ENCODE peak calls at places on chromosomes 6 and 20, in ten cellular contexts. One of them, this sample, is unnamed.

GRCh38 chr6:111871207-111871606 is 2.0 kb downstream of the FYN start:
- DNase-seq in NCI-H345: no peak
- DNase-seq in sigmoid colon: no peak
- DNase-seq in fibroblast of pulmonary artery: peak; percentile 19
- DNase-seq in breast epithelium: no peak
- DNase-seq in ascending aorta: no peak
- DNase-seq in K562: no peak
- DNase-seq in iris pigment epithelial cell: no peak
- DNase-seq in A549: no peak
- DNase-seq in HuH-7.5: no peak
- DNase-seq in this sample: no peak

GRCh38 chr20:37915800-37916570 is 13.1 kb downstream of the VSTM2L start:
- DNase-seq in K562: peak; percentile 54
- DNase-seq in breast epithelium: no peak
- DNase-seq in A549: no peak
- DNase-seq in sigmoid colon: no peak
- DNase-seq in fibroblast of pulmonary artery: no peak
- DNase-seq in iris pigment epithelial cell: no peak
- DNase-seq in NCI-H345: no peak
- DNase-seq in ascending aorta: no peak
- DNase-seq in HuH-7.5: peak; percentile 63
- DNase-seq in this sample: no peak

GRCh38 chr6:71072508-71072907 is 115.6 kb upstream of the B3GAT2 start:
- DNase-seq in sigmoid colon: no peak
- DNase-seq in breast epithelium: no peak
- DNase-seq in fibroblast of pulmonary artery: peak; percentile 11
- DNase-seq in K562: no peak
- DNase-seq in NCI-H345: no peak
- DNase-seq in HuH-7.5: no peak
- DNase-seq in ascending aorta: no peak
- DNase-seq in iris pigment epithelial cell: peak; percentile 50
- DNase-seq in A549: no peak
- DNase-seq in this sample: no peak

GRCh38 chr6:158143700-158144099 is 24.4 kb downstream of the SERAC1 start:
- DNase-seq in NCI-H345: no peak
- DNase-seq in ascending aorta: no peak
- DNase-seq in A549: peak; percentile 7
- DNase-seq in HuH-7.5: no peak
- DNase-seq in K562: peak; percentile 44
- DNase-seq in sigmoid colon: no peak
- DNase-seq in breast epithelium: no peak
- DNase-seq in iris pigment epithelial cell: peak; percentile 58
- DNase-seq in fibroblast of pulmonary artery: peak; percentile 39
- DNase-seq in this sample: no peak

GRCh38 chr6:34919651-34920050 is 30.6 kb downstream of the ANKS1A start:
- DNase-seq in ascending aorta: no peak
- DNase-seq in breast epithelium: no peak
- DNase-seq in NCI-H345: no peak
- DNase-seq in A549: no peak
- DNase-seq in fibroblast of pulmonary artery: peak; percentile 76
- DNase-seq in K562: no peak
- DNase-seq in iris pigment epithelial cell: peak; percentile 40
- DNase-seq in sigmoid colon: no peak
- DNase-seq in HuH-7.5: no peak
- DNase-seq in this sample: no peak

GRCh38 chr20:4951299-4951698 is 50.0 kb downstream of the SLC23A2 start:
- DNase-seq in NCI-H345: no peak
- DNase-seq in iris pigment epithelial cell: peak; percentile 91
- DNase-seq in sigmoid colon: peak; percentile 71
- DNase-seq in HuH-7.5: no peak
- DNase-seq in breast epithelium: no peak
- DNase-seq in ascending aorta: peak; percentile 77
- DNase-seq in K562: no peak
- DNase-seq in A549: peak; percentile 41
- DNase-seq in fibroblast of pulmonary artery: peak; percentile 90
- DNase-seq in this sample: no peak

GRCh38 chr6:113997106-113997505 is 26.2 kb upstream of the HDAC2 start:
- DNase-seq in A549: no peak
- DNase-seq in breast epithelium: no peak
- DNase-seq in fibroblast of pulmonary artery: peak; percentile 88
- DNase-seq in ascending aorta: no peak
- DNase-seq in iris pigment epithelial cell: peak; percentile 82
- DNase-seq in HuH-7.5: no peak
- DNase-seq in NCI-H345: no peak
- DNase-seq in K562: no peak
- DNase-seq in sigmoid colon: no peak
- DNase-seq in this sample: no peak

GRCh38 chr20:2059411-2059810 is 42.2 kb upstream of the STK35 start:
- DNase-seq in K562: no peak
- DNase-seq in breast epithelium: no peak
- DNase-seq in sigmoid colon: no peak
- DNase-seq in A549: no peak
- DNase-seq in iris pigment epithelial cell: no peak
- DNase-seq in ascending aorta: no peak
- DNase-seq in fibroblast of pulmonary artery: no peak
- DNase-seq in NCI-H345: no peak
- DNase-seq in HuH-7.5: no peak
- DNase-seq in this sample: no peak

GRCh38 chr6:17334265-17334664 is 53.1 kb downstream of the RBM24 start:
- DNase-seq in NCI-H345: no peak
- DNase-seq in breast epithelium: no peak
- DNase-seq in iris pigment epithelial cell: peak; percentile 67
- DNase-seq in HuH-7.5: no peak
- DNase-seq in ascending aorta: no peak
- DNase-seq in K562: no peak
- DNase-seq in sigmoid colon: no peak
- DNase-seq in A549: no peak
- DNase-seq in fibroblast of pulmonary artery: no peak
- DNase-seq in this sample: no peak

GRCh38 chr20:58970146-58970545 is 10.9 kb upstream of the NELFCD start:
- DNase-seq in A549: no peak
- DNase-seq in iris pigment epithelial cell: no peak
- DNase-seq in sigmoid colon: no peak
- DNase-seq in fibroblast of pulmonary artery: no peak
- DNase-seq in K562: no peak
- DNase-seq in ascending aorta: no peak
- DNase-seq in HuH-7.5: no peak
- DNase-seq in breast epithelium: no peak
- DNase-seq in NCI-H345: no peak
- DNase-seq in this sample: no peak

GRCh38 chr6:31041372-31041974 is 31.2 kb downstream of the MUC22 start:
- DNase-seq in fibroblast of pulmonary artery: no peak
- DNase-seq in K562: no peak
- DNase-seq in breast epithelium: no peak
- DNase-seq in iris pigment epithelial cell: peak; percentile 6
- DNase-seq in A549: peak; percentile 58
- DNase-seq in ascending aorta: no peak
- DNase-seq in HuH-7.5: no peak
- DNase-seq in NCI-H345: no peak
- DNase-seq in sigmoid colon: no peak
- DNase-seq in this sample: no peak

GRCh38 chr6:87066449-87067288 is 28.2 kb downstream of the CGA start:
- DNase-seq in breast epithelium: no peak
- DNase-seq in A549: peak; percentile 28
- DNase-seq in HuH-7.5: peak; percentile 52
- DNase-seq in ascending aorta: no peak
- DNase-seq in K562: peak; percentile 35
- DNase-seq in sigmoid colon: no peak
- DNase-seq in NCI-H345: peak; percentile 61
- DNase-seq in iris pigment epithelial cell: peak; percentile 67
- DNase-seq in fibroblast of pulmonary artery: peak; percentile 79
- DNase-seq in this sample: no peak

GRCh38 chr6:52020961-52021570 is 66.3 kb downstream of the PKHD1 start:
- DNase-seq in A549: peak; percentile 1
- DNase-seq in HuH-7.5: no peak
- DNase-seq in fibroblast of pulmonary artery: peak; percentile 52
- DNase-seq in NCI-H345: peak; percentile 42
- DNase-seq in K562: peak; percentile 31
- DNase-seq in sigmoid colon: no peak
- DNase-seq in breast epithelium: no peak
- DNase-seq in iris pigment epithelial cell: peak; percentile 17
- DNase-seq in ascending aorta: no peak
- DNase-seq in this sample: no peak

GRCh38 chr20:63595416-63596127 is 21.5 kb upstream of the HELZ2 start:
- DNase-seq in A549: no peak
- DNase-seq in K562: no peak
- DNase-seq in breast epithelium: no peak
- DNase-seq in sigmoid colon: no peak
- DNase-seq in ascending aorta: no peak
- DNase-seq in iris pigment epithelial cell: no peak
- DNase-seq in HuH-7.5: no peak
- DNase-seq in NCI-H345: no peak
- DNase-seq in fibroblast of pulmonary artery: no peak
- DNase-seq in this sample: no peak

GRCh38 chr20:24303393-24303792 is 166.0 kb upstream of the SYNDIG1 start:
- DNase-seq in HuH-7.5: no peak
- DNase-seq in K562: no peak
- DNase-seq in A549: no peak
- DNase-seq in breast epithelium: no peak
- DNase-seq in ascending aorta: no peak
- DNase-seq in fibroblast of pulmonary artery: no peak
- DNase-seq in NCI-H345: no peak
- DNase-seq in sigmoid colon: no peak
- DNase-seq in iris pigment epithelial cell: no peak
- DNase-seq in this sample: no peak

GRCh38 chr20:24966317-24967012 is 17.4 kb downstream of the CST7 start:
- DNase-seq in sigmoid colon: peak; percentile 30
- DNase-seq in fibroblast of pulmonary artery: no peak
- DNase-seq in A549: no peak
- DNase-seq in breast epithelium: no peak
- DNase-seq in NCI-H345: no peak
- DNase-seq in ascending aorta: no peak
- DNase-seq in HuH-7.5: no peak
- DNase-seq in K562: no peak
- DNase-seq in iris pigment epithelial cell: no peak
- DNase-seq in this sample: no peak

GRCh38 chr6:110537208-110538123 is 61.1 kb upstream of the SLC22A16 start:
- DNase-seq in K562: no peak
- DNase-seq in sigmoid colon: no peak
- DNase-seq in ascending aorta: no peak
- DNase-seq in fibroblast of pulmonary artery: peak; percentile 98
- DNase-seq in iris pigment epithelial cell: peak; percentile 96
- DNase-seq in breast epithelium: no peak
- DNase-seq in HuH-7.5: no peak
- DNase-seq in NCI-H345: no peak
- DNase-seq in A549: peak; percentile 45
- DNase-seq in this sample: no peak

GRCh38 chr6:650098-650497 is 6.8 kb downstream of the HUS1B start:
- DNase-seq in breast epithelium: no peak
- DNase-seq in K562: no peak
- DNase-seq in fibroblast of pulmonary artery: peak; percentile 48
- DNase-seq in NCI-H345: no peak
- DNase-seq in HuH-7.5: no peak
- DNase-seq in iris pigment epithelial cell: peak; percentile 72
- DNase-seq in ascending aorta: no peak
- DNase-seq in sigmoid colon: no peak
- DNase-seq in A549: no peak
- DNase-seq in this sample: no peak

GRCh38 chr20:34472246-34472925 is 43.8 kb upstream of the DYNLRB1 start:
- DNase-seq in breast epithelium: no peak
- DNase-seq in HuH-7.5: no peak
- DNase-seq in sigmoid colon: no peak
- DNase-seq in iris pigment epithelial cell: peak; percentile 45
- DNase-seq in A549: no peak
- DNase-seq in fibroblast of pulmonary artery: peak; percentile 46
- DNase-seq in K562: peak; percentile 30
- DNase-seq in NCI-H345: no peak
- DNase-seq in ascending aorta: no peak
- DNase-seq in this sample: no peak

GRCh38 chr6:53984163-53984562 is 127.1 kb upstream of the MLIP start:
- DNase-seq in iris pigment epithelial cell: peak; percentile 98
- DNase-seq in A549: peak; percentile 13
- DNase-seq in breast epithelium: no peak
- DNase-seq in HuH-7.5: no peak
- DNase-seq in NCI-H345: no peak
- DNase-seq in sigmoid colon: no peak
- DNase-seq in fibroblast of pulmonary artery: peak; percentile 90
- DNase-seq in K562: no peak
- DNase-seq in ascending aorta: no peak
- DNase-seq in this sample: no peak

GRCh38 chr6:169571123-169571962 is 130.5 kb downstream of the WDR27 start:
- DNase-seq in NCI-H345: no peak
- DNase-seq in HuH-7.5: no peak
- DNase-seq in A549: peak; percentile 18
- DNase-seq in fibroblast of pulmonary artery: peak; percentile 51
- DNase-seq in sigmoid colon: no peak
- DNase-seq in iris pigment epithelial cell: peak; percentile 72
- DNase-seq in ascending aorta: no peak
- DNase-seq in K562: no peak
- DNase-seq in breast epithelium: no peak
- DNase-seq in this sample: peak; percentile 58

GRCh38 chr20:20373046-20373706 is 5.3 kb downstream of the INSM1 start:
- DNase-seq in iris pigment epithelial cell: no peak
- DNase-seq in K562: no peak
- DNase-seq in A549: no peak
- DNase-seq in sigmoid colon: no peak
- DNase-seq in fibroblast of pulmonary artery: peak; percentile 12
- DNase-seq in NCI-H345: peak; percentile 87
- DNase-seq in HuH-7.5: no peak
- DNase-seq in breast epithelium: no peak
- DNase-seq in ascending aorta: no peak
- DNase-seq in this sample: no peak

GRCh38 chr6:108127826-108128225 is 38.0 kb upstream of the NR2E1 start:
- DNase-seq in sigmoid colon: no peak
- DNase-seq in ascending aorta: no peak
- DNase-seq in NCI-H345: peak; percentile 25
- DNase-seq in HuH-7.5: peak; percentile 70
- DNase-seq in fibroblast of pulmonary artery: no peak
- DNase-seq in K562: no peak
- DNase-seq in breast epithelium: peak; percentile 50
- DNase-seq in A549: peak; percentile 84
- DNase-seq in iris pigment epithelial cell: no peak
- DNase-seq in this sample: no peak

GRCh38 chr20:50146732-50147662 is 6.5 kb downstream of the PEDS1 start:
- DNase-seq in breast epithelium: no peak
- DNase-seq in NCI-H345: no peak
- DNase-seq in A549: no peak
- DNase-seq in ascending aorta: no peak
- DNase-seq in fibroblast of pulmonary artery: no peak
- DNase-seq in HuH-7.5: no peak
- DNase-seq in iris pigment epithelial cell: peak; percentile 50
- DNase-seq in sigmoid colon: no peak
- DNase-seq in K562: peak; percentile 51
- DNase-seq in this sample: peak; percentile 84

GRCh38 chr6:30721198-30722024 is 1.3 kb downstream of the TUBB start:
- DNase-seq in ascending aorta: peak; percentile 95
- DNase-seq in A549: no peak
- DNase-seq in K562: peak; percentile 90
- DNase-seq in NCI-H345: peak; percentile 95
- DNase-seq in breast epithelium: peak; percentile 86
- DNase-seq in sigmoid colon: peak; percentile 96
- DNase-seq in iris pigment epithelial cell: peak; percentile 89
- DNase-seq in fibroblast of pulmonary artery: peak; percentile 94
- DNase-seq in HuH-7.5: peak; percentile 50
- DNase-seq in this sample: peak; percentile 97

This sample was measured in posterior vena cava.